ENCODE peak calls at places on chromosomes 3 and 15, in nine cellular contexts. C is amniotic stem cell; R is activated CD4-positive, alpha-beta T cell treated with anti-CD3 and anti-CD28 coated beads, Interleukin-2, amount 10 ng/mL, durations not matched to agents 7 days and 5 days; P is left ventricle myocardium inferior; Q is HS-27A; D is left cardiac atrium; K is cardiac fibroblast; Y is heart left ventricle; E is RPMI7951. J is an unnamed sample.

GRCh38 chr3:25508901-25509300 is 80.8 kb downstream of the RARB start:
- DNase-seq in C (no peak), K (peak; percentile 89), E (peak; percentile 83), Q (no peak), D (no peak), P (no peak), Y (no peak), R (no peak), J (no peak)

GRCh38 chr3:150158974-150159625 is 188.4 kb upstream of the PFN2 start:
- DNase-seq in Q (no peak), P (no peak), C (no peak), K (peak; percentile 49), D (no peak), R (no peak), Y (no peak), E (peak; percentile 59), J (peak; percentile 78)

GRCh38 chr3:96813134-96813819 is 1.1 kb upstream of the EPHA6 start:
- DNase-seq in R (peak; percentile 71), E (peak; percentile 60), Y (peak; percentile 52), D (peak; percentile 66), P (peak; percentile 51), Q (no peak), C (peak; percentile 40), K (peak; percentile 64), J (peak; percentile 48)

GRCh38 chr15:26889298-26889898 is 22.5 kb downstream of the GABRA5 start:
- DNase-seq in Y (no peak), E (peak; percentile 59), P (no peak), D (no peak), C (no peak), K (peak; percentile 81), R (peak; percentile 70), Q (peak; percentile 33), J (peak; percentile 64)

GRCh38 chr3:27166888-27167287 is 202.3 kb downstream of the NEK10 start:
- DNase-seq in D (no peak), P (no peak), R (no peak), K (peak; percentile 81), Q (peak; percentile 94), C (peak; percentile 96), E (peak; percentile 96), Y (no peak), J (peak; percentile 96)

GRCh38 chr3:66477846-66478245 is 23.0 kb downstream of the LRIG1 start:
- DNase-seq in K (no peak), D (no peak), Q (no peak), E (no peak), R (no peak), Y (no peak), P (no peak), C (no peak), J (no peak)

GRCh38 chr15:43361313-43361903 is 9.4 kb downstream of the ZSCAN29 start:
- DNase-seq in P (no peak), R (no peak), C (no peak), E (no peak), Q (no peak), Y (no peak), D (no peak), K (peak; percentile 15), J (no peak)

GRCh38 chr3:118526758-118527526 is 507.7 kb downstream of the IGSF11 start:
- DNase-seq in P (no peak), Q (no peak), C (no peak), R (no peak), E (no peak), Y (no peak), K (no peak), D (no peak), J (no peak)

GRCh38 chr3:114487502-114487901 is 193.7 kb downstream of the TIGIT start:
- DNase-seq in P (no peak), K (no peak), Y (peak; percentile 34), R (no peak), Q (no peak), D (no peak), E (no peak), C (no peak), J (no peak)

GRCh38 chr3:171129827-171130226 is 103.3 kb upstream of the SLC2A2 start:
- DNase-seq in C (no peak), E (peak; percentile 65), Q (peak; percentile 43), R (no peak), D (no peak), Y (no peak), K (peak; percentile 52), P (no peak), J (peak; percentile 29)

GRCh38 chr3:74426571-74426970 is 187.9 kb downstream of the CNTN3 start:
- DNase-seq in P (no peak), D (no peak), K (peak; percentile 82), R (no peak), C (no peak), Y (no peak), E (no peak), Q (no peak), J (no peak)

GRCh38 chr15:55742498-55742926 is 440 bp downstream of the PRTG start:
- DNase-seq in R (peak; percentile 14), D (no peak), C (peak; percentile 8), K (peak; percentile 33), Y (peak; percentile 44), Q (no peak), P (peak; percentile 17), E (no peak), J (no peak)

GRCh38 chr15:101316529-101316928 is 21.5 kb upstream of the SNRPA1 start:
- DNase-seq in D (no peak), C (no peak), P (no peak), Q (no peak), K (no peak), E (no peak), Y (no peak), R (no peak), J (no peak)

GRCh38 chr3:14467723-14468620 is 65.6 kb downstream of the SLC6A6 start:
- DNase-seq in Y (no peak), D (no peak), C (peak; percentile 10), R (peak; percentile 41), P (no peak), E (peak; percentile 42), K (peak; percentile 48), Q (no peak), J (peak; percentile 31)

GRCh38 chr3:61876797-61877196 is 315.4 kb downstream of the PTPRG start:
- DNase-seq in E (no peak), R (no peak), K (peak; percentile 74), C (no peak), Q (no peak), P (no peak), D (no peak), Y (no peak), J (peak; percentile 25)

GRCh38 chr15:38524156-38524555 is 40.5 kb downstream of the RASGRP1 start:
- DNase-seq in K (peak; percentile 63), P (no peak), C (no peak), E (peak; percentile 13), Y (no peak), R (no peak), D (no peak), Q (no peak), J (no peak)

GRCh38 chr15:98503970-98504369 is 144.4 kb upstream of the IGF1R start:
- DNase-seq in Q (no peak), D (no peak), R (no peak), P (no peak), K (peak; percentile 15), Y (no peak), E (peak; percentile 43), C (no peak), J (no peak)

GRCh38 chr3:40645883-40646282 is 121.1 kb downstream of the ZNF621 start:
- DNase-seq in D (no peak), Q (no peak), C (no peak), R (no peak), E (peak; percentile 70), Y (no peak), K (no peak), P (no peak), J (peak; percentile 78)

GRCh38 chr15:89654847-89655805 is at the start of gene KIF7:
- DNase-seq in D (no peak), P (no peak), C (no peak), Y (no peak), R (no peak), E (peak; percentile 42), K (peak; percentile 29), Q (no peak), J (peak; percentile 46)

GRCh38 chr3:173395073-173395411 is 2.5 kb upstream of the NLGN1 start:
- DNase-seq in P (peak; percentile 19), D (no peak), E (peak; percentile 49), K (no peak), Y (no peak), Q (no peak), C (peak; percentile 60), R (no peak), J (no peak)

GRCh38 chr3:125062904-125063618 is 7.3 kb upstream of the HEG1 start:
- DNase-seq in C (peak; percentile 77), R (no peak), D (peak; percentile 70), P (peak; percentile 52), E (peak; percentile 98), K (peak; percentile 89), Y (no peak), Q (peak; percentile 99), J (peak; percentile 72)

GRCh38 chr3:8254489-8254888 is 247.1 kb upstream of the LMCD1 start:
- DNase-seq in R (no peak), D (no peak), E (no peak), Y (no peak), K (no peak), P (no peak), C (no peak), Q (no peak), J (no peak)

GRCh38 chr3:114660124-114660523 is 366.3 kb downstream of the TIGIT start:
- DNase-seq in P (peak; percentile 24), D (peak; percentile 25), C (peak; percentile 1), Q (no peak), E (peak; percentile 81), Y (peak; percentile 25), K (peak; percentile 55), R (no peak), J (peak; percentile 44)

GRCh38 chr3:30475038-30475808 is 131.2 kb upstream of the TGFBR2 start:
- DNase-seq in E (no peak), R (peak; percentile 13), Q (no peak), K (no peak), D (no peak), P (no peak), C (no peak), Y (no peak), J (peak; percentile 40)

GRCh38 chr3:30943206-30943605 is 48.7 kb upstream of the GADL1 start:
- DNase-seq in R (no peak), K (no peak), C (no peak), Y (no peak), Q (no peak), P (no peak), E (no peak), D (no peak), J (no peak)

GRCh38 chr3:10395671-10396070 is 74.8 kb upstream of the SEC13 start:
- DNase-seq in R (peak; percentile 66), E (no peak), K (no peak), D (no peak), C (no peak), Q (no peak), Y (no peak), P (no peak), J (no peak)

GRCh38 chr3:80040113-80040512 is 272.3 kb upstream of the ROBO1 start:
- DNase-seq in C (no peak), K (no peak), R (no peak), Y (no peak), Q (no peak), P (no peak), D (no peak), E (no peak), J (no peak)

GRCh38 chr3:187943677-187944390 is 198.6 kb upstream of the BCL6 start:
- DNase-seq in Q (no peak), C (no peak), Y (no peak), K (peak; percentile 50), R (no peak), P (no peak), D (no peak), E (no peak), J (no peak)

GRCh38 chr15:70508561-70509281 is 254.6 kb downstream of the UACA start:
- DNase-seq in R (no peak), Q (peak; percentile 98), E (peak; percentile 97), K (peak; percentile 93), P (no peak), D (no peak), C (peak; percentile 69), Y (no peak), J (peak; percentile 92)

GRCh38 chr3:174700736-174701135 is 158.4 kb upstream of the NAALADL2 start:
- DNase-seq in P (no peak), D (no peak), R (no peak), C (no peak), Q (no peak), K (no peak), Y (no peak), E (no peak), J (no peak)

GRCh38 chr3:127452321-127452821 is 138.2 kb downstream of the TPRA1 start:
- DNase-seq in K (no peak), E (peak; percentile 12), Q (no peak), Y (no peak), D (peak; percentile 1), R (no peak), P (no peak), C (no peak), J (peak; percentile 49)